ENCODE peak calls at places on chromosomes 5 and 9, in five cellular contexts. One of them, this sample, is unnamed. For H3K4me1, the result is how much of the 10 kb centered on the place peaks cover.

GRCh38 chr5:151068571-151069197 is 12.2 kb downstream of the TNIP1 start:
- DNase-seq in thyroid gland: peak
- DNase-seq in stomach: no peak
- DNase-seq in cardiac muscle cell: no peak
- DNase-seq in OCI-LY7: no peak
- DNase-seq in this sample: no peak

GRCh38 chr9:129146441-129146933 is 31.6 kb downstream of the IER5L start:
- DNase-seq in thyroid gland: peak
- DNase-seq in stomach: no peak
- DNase-seq in cardiac muscle cell: peak
- DNase-seq in OCI-LY7: no peak
- DNase-seq in this sample: no peak

GRCh38 chr9:98099346-98099745 is 19.7 kb downstream of the TRIM14 start:
- DNase-seq in thyroid gland: no peak
- DNase-seq in stomach: no peak
- DNase-seq in cardiac muscle cell: no peak
- DNase-seq in OCI-LY7: no peak
- DNase-seq in this sample: no peak

GRCh38 chr5:89844548-89844947 is 565.0 kb downstream of the CETN3 start:
- DNase-seq in thyroid gland: no peak
- DNase-seq in stomach: no peak
- DNase-seq in cardiac muscle cell: no peak
- DNase-seq in OCI-LY7: no peak
- DNase-seq in this sample: no peak

GRCh38 chr9:136857166-136857565 is 5.0 kb downstream of the MAMDC4 start:
- DNase-seq in thyroid gland: no peak
- DNase-seq in stomach: peak
- DNase-seq in cardiac muscle cell: no peak
- DNase-seq in OCI-LY7: no peak
- DNase-seq in this sample: no peak

GRCh38 chr5:143923634-143924265 is 111.8 kb downstream of the HMHB1 start:
- DNase-seq in thyroid gland: no peak
- DNase-seq in stomach: no peak
- DNase-seq in cardiac muscle cell: peak
- DNase-seq in OCI-LY7: no peak
- DNase-seq in this sample: peak

GRCh38 chr9:69173891-69174644 is at the start of gene TJP2:
- DNase-seq in thyroid gland: peak
- DNase-seq in stomach: peak
- DNase-seq in cardiac muscle cell: peak
- DNase-seq in OCI-LY7: peak
- DNase-seq in this sample: no peak

GRCh38 chr5:39534701-39535100 is 109.9 kb upstream of the DAB2 start:
- DNase-seq in thyroid gland: no peak
- DNase-seq in stomach: no peak
- DNase-seq in cardiac muscle cell: no peak
- DNase-seq in OCI-LY7: no peak
- DNase-seq in this sample: no peak

GRCh38 chr9:99433095-99433494 is 211.0 kb downstream of the SEC61B start:
- DNase-seq in thyroid gland: no peak
- DNase-seq in stomach: no peak
- DNase-seq in cardiac muscle cell: no peak
- DNase-seq in OCI-LY7: no peak
- DNase-seq in this sample: no peak

DNA sequence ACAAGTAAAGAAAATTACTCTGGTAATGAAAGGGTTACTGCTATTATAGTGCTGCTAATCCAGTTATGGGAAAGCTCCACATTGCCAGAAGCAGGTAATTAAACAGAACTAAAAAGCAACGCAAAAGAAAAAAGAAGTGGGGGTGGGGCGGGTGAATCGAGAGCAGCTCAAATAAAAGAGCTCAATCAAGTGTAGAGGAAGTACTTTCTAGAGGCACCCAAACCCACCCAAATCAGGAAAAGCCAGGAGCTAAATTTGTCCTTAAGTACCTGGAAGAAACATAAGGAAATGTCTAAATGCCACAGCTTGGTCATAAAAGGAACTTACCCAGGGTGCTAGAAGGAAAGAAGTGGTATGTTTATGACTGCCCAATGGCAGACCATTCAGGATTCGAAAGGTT is 2.4 kb upstream of the RNF145 start:
- DNase-seq in thyroid gland: peak
- DNase-seq in stomach: no peak
- DNase-seq in cardiac muscle cell: no peak
- DNase-seq in OCI-LY7: no peak
- DNase-seq in this sample: no peak
- H3K4me1 ChIP-seq in thyroid gland: under half
- H3K4me1 ChIP-seq in stomach: under half
- H3K4me1 ChIP-seq in cardiac muscle cell: under half
- H3K4me1 ChIP-seq in OCI-LY7: under half
- H3K4me1 ChIP-seq in this sample: under half

GRCh38 chr5:32223972-32224608 is 50.0 kb upstream of the GOLPH3 start:
- DNase-seq in thyroid gland: peak
- DNase-seq in stomach: no peak
- DNase-seq in cardiac muscle cell: peak
- DNase-seq in OCI-LY7: no peak
- DNase-seq in this sample: peak
- H3K27ac ChIP-seq in thyroid gland: peak
- H3K27ac ChIP-seq in stomach: no peak
- H3K27ac ChIP-seq in cardiac muscle cell: peak
- H3K27ac ChIP-seq in OCI-LY7: no peak
- H3K27ac ChIP-seq in this sample: no peak

GRCh38 chr9:110622368-110622767 is 42.8 kb upstream of the SVEP1 start:
- DNase-seq in thyroid gland: no peak
- DNase-seq in stomach: no peak
- DNase-seq in cardiac muscle cell: no peak
- DNase-seq in OCI-LY7: no peak
- DNase-seq in this sample: no peak

GRCh38 chr9:110626109-110626829 is 42.3 kb upstream of the MUSK start:
- DNase-seq in thyroid gland: no peak
- DNase-seq in stomach: no peak
- DNase-seq in cardiac muscle cell: peak
- DNase-seq in OCI-LY7: no peak
- DNase-seq in this sample: no peak

GRCh38 chr9:110620726-110621125 is 41.2 kb upstream of the SVEP1 start:
- DNase-seq in thyroid gland: no peak
- DNase-seq in stomach: no peak
- DNase-seq in cardiac muscle cell: peak
- DNase-seq in OCI-LY7: no peak
- DNase-seq in this sample: no peak

GRCh38 chr9:110619831-110620230 is 40.3 kb upstream of the SVEP1 start:
- DNase-seq in thyroid gland: no peak
- DNase-seq in stomach: no peak
- DNase-seq in cardiac muscle cell: peak
- DNase-seq in OCI-LY7: no peak
- DNase-seq in this sample: no peak

GRCh38 chr9:110623462-110624025 is 44.0 kb upstream of the SVEP1 start:
- DNase-seq in thyroid gland: peak
- DNase-seq in stomach: peak
- DNase-seq in cardiac muscle cell: peak
- DNase-seq in OCI-LY7: peak
- DNase-seq in this sample: no peak
- TF ChIP-seq CTCF in thyroid gland: peak
- TF ChIP-seq CTCF in stomach: no peak
- TF ChIP-seq CTCF in cardiac muscle cell: peak
- TF ChIP-seq CTCF in OCI-LY7: peak
- TF ChIP-seq CTCF in this sample: peak

GRCh38 chr5:53357439-53357838 is 123.0 kb upstream of the FST start:
- DNase-seq in thyroid gland: no peak
- DNase-seq in stomach: no peak
- DNase-seq in cardiac muscle cell: no peak
- DNase-seq in OCI-LY7: no peak
- DNase-seq in this sample: no peak

GRCh38 chr5:53358794-53359193 is 121.6 kb upstream of the FST start:
- DNase-seq in thyroid gland: no peak
- DNase-seq in stomach: no peak
- DNase-seq in cardiac muscle cell: no peak
- DNase-seq in OCI-LY7: no peak
- DNase-seq in this sample: no peak

GRCh38 chr5:53361708-53362107 is 118.7 kb upstream of the FST start:
- DNase-seq in thyroid gland: no peak
- DNase-seq in stomach: no peak
- DNase-seq in cardiac muscle cell: no peak
- DNase-seq in OCI-LY7: no peak
- DNase-seq in this sample: peak

GRCh38 chr5:53360811-53361210 is 119.6 kb upstream of the FST start:
- DNase-seq in thyroid gland: no peak
- DNase-seq in stomach: no peak
- DNase-seq in cardiac muscle cell: peak
- DNase-seq in OCI-LY7: no peak
- DNase-seq in this sample: peak

DNA sequence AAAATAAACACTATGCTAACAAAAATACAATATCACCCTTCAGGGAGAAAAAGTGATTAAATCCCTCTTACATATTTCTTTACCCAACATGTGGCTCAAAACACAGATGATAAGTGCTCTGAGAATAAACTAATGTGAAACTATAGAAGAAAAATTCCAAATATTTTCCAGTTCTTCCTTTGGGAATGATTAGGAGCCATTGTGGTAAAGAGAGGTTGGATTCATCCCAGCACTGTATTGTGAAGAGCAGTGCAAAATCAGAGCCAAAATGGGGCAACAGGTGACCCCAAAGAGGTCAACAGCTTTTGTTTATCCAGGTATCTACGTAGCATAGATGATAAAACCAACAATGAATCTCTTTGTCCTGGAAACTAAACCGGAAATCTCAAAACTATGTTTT is 120.5 kb upstream of the FST start:
- DNase-seq in thyroid gland: no peak
- DNase-seq in stomach: no peak
- DNase-seq in cardiac muscle cell: peak
- DNase-seq in OCI-LY7: no peak
- DNase-seq in this sample: no peak
- H3K4me1 ChIP-seq in thyroid gland: under half
- H3K4me1 ChIP-seq in stomach: under half
- H3K4me1 ChIP-seq in cardiac muscle cell: under half
- H3K4me1 ChIP-seq in OCI-LY7: under half
- H3K4me1 ChIP-seq in this sample: half or more

DNA sequence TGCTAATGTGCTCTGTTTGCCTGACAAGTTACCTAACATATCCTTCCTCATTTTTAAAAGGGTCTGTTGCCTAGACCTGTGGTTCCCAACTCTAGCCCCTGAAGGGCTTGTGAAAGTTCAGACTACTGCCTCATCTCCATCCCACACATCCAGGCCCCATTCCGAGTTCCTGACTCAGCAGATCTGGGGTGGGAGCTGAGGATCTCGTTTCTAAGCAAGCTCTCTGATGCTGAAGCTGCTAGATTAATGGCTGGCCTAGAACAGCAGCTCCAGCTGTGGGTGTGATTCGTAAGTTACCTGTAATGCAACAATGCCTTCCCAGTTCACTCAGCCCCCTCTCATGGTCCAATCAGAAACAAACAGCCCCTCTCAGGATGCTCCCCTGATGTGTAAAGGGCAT is 32.5 kb downstream of the S1PR3 start:
- DNase-seq in thyroid gland: no peak
- DNase-seq in stomach: no peak
- DNase-seq in cardiac muscle cell: peak
- DNase-seq in OCI-LY7: no peak
- DNase-seq in this sample: no peak
- H3K27ac ChIP-seq in thyroid gland: no peak
- H3K27ac ChIP-seq in stomach: peak
- H3K27ac ChIP-seq in cardiac muscle cell: peak
- H3K27ac ChIP-seq in OCI-LY7: no peak
- H3K27ac ChIP-seq in this sample: no peak

DNA sequence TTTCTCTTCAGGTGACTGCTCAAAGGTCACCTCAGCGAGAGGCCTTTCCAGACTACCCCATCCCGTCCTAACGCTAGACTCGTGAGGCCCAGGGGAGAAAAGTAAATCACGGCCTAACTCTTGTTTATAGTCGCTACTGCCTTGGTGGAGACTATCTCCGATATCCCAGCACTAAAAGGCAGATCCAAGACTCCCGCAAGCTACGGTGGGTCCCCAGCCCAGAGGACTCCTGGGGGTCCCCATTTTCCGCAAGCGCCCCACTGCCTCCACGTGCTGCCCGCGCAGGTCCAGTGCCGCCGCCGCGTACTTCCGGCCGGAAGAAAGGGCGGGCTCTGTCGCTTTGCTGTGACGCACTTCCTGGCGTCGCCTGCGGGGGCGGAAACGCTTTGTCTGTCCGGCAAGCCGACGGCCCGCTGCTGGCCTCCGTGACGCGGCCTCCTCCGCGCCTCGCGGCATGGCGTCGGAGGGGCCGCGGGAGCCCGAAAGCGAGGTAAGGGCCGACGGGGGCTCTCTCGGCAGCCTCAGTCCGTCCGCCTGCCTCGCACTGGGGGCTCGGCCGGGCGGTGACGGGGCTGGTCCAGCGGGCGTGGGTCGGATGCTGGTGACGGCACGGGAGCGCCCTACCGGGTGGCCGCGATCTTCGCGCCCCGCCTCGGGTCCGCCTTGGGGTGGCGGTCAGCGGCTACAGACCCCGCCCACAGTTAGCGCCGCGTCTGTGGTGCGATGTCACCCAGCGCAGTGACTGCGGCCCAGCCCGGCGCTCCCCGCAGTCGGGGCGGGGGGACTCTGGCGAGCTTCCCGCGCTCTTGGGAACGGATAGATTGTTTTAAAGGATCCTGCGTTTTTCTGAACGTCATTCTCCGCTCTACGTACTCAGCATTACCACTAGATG is at the start of gene SECISBP2:
- DNase-seq in thyroid gland: peak
- DNase-seq in stomach: peak
- DNase-seq in cardiac muscle cell: peak
- DNase-seq in OCI-LY7: peak
- DNase-seq in this sample: peak
- TF ChIP-seq CTCF in thyroid gland: peak
- TF ChIP-seq CTCF in stomach: no peak
- TF ChIP-seq CTCF in cardiac muscle cell: peak
- TF ChIP-seq CTCF in OCI-LY7: no peak
- TF ChIP-seq CTCF in this sample: peak